ENCODE peak calls at places on chromosomes 11 and 22, in five cellular contexts. O, Q, P, Z and I are unnamed samples.

GRCh38 chr11:67407700-67408163 is 3.8 kb downstream of the TBC1D10C start:
- DNase-seq in Q (no peak), O (no peak), Z (no peak), P (no peak), I (no peak)

GRCh38 chr11:32775908-32776307 is 18.6 kb downstream of the CCDC73 start:
- DNase-seq in Z (no peak), Q (no peak), O (no peak), P (no peak), I (no peak)

GRCh38 chr22:20648306-20648903 is 125.5 kb upstream of the SERPIND1 start:
- DNase-seq in P (no peak), Z (no peak), O (no peak), Q (no peak), I (no peak)

GRCh38 chr11:94563848-94564442 is 3.2 kb upstream of the PIWIL4 start:
- DNase-seq in O (no peak), Q (no peak), P (no peak), Z (no peak), I (no peak)

GRCh38 chr22:46619830-46620501 is at the start of gene GRAMD4:
- DNase-seq in Z (no peak), P (no peak), O (no peak), Q (no peak), I (no peak)

GRCh38 chr22:49856343-49856742 is 2.7 kb downstream of the ZBED4 start:
- DNase-seq in Z (no peak), Q (no peak), P (no peak), O (no peak), I (no peak)

GRCh38 chr11:112453601-112454577 is 193.2 kb upstream of the PLET1 start:
- DNase-seq in Q (no peak), Z (no peak), P (peak), O (peak), I (peak)

GRCh38 chr11:74925281-74925680 is 23.6 kb downstream of the XRRA1 start:
- DNase-seq in Q (no peak), O (peak), Z (no peak), P (no peak), I (no peak)

GRCh38 chr11:762421-763072 is 14.7 kb downstream of the GATD1 start:
- DNase-seq in P (peak), Z (no peak), O (peak), Q (no peak), I (no peak)

GRCh38 chr22:42138122-42138770 is 7.6 kb upstream of the CYP2D6 start:
- DNase-seq in Z (no peak), O (no peak), Q (no peak), P (no peak), I (no peak)

GRCh38 chr22:17563936-17564391 is 666 bp downstream of the SLC25A18 start:
- DNase-seq in Q (no peak), P (no peak), O (peak), Z (no peak), I (no peak)

GRCh38 chr11:69460540-69461257 is 20.8 kb upstream of the LINC01488 start:
- DNase-seq in Z (no peak), P (no peak), Q (no peak), O (peak), I (no peak)

GRCh38 chr22:46957521-46957920 is 195.1 kb downstream of the TBC1D22A start:
- DNase-seq in P (no peak), Z (no peak), O (no peak), Q (no peak), I (no peak)

GRCh38 chr22:40878937-40879336 is 17.0 kb upstream of the DNAJB7 start:
- DNase-seq in O (no peak), Q (no peak), P (no peak), Z (no peak), I (no peak)

GRCh38 chr11:95606824-95607223 is 182.8 kb downstream of the FAM76B start:
- DNase-seq in Q (no peak), O (no peak), Z (no peak), P (no peak), I (no peak)

GRCh38 chr11:63508009-63508408 is 2.1 kb downstream of the LGALS12 start:
- DNase-seq in Z (no peak), Q (no peak), O (peak), P (peak), I (peak)
- TF ChIP-seq CTCF in Z (no peak), Q (no peak), O (peak), P (peak), I (peak)

DNA sequence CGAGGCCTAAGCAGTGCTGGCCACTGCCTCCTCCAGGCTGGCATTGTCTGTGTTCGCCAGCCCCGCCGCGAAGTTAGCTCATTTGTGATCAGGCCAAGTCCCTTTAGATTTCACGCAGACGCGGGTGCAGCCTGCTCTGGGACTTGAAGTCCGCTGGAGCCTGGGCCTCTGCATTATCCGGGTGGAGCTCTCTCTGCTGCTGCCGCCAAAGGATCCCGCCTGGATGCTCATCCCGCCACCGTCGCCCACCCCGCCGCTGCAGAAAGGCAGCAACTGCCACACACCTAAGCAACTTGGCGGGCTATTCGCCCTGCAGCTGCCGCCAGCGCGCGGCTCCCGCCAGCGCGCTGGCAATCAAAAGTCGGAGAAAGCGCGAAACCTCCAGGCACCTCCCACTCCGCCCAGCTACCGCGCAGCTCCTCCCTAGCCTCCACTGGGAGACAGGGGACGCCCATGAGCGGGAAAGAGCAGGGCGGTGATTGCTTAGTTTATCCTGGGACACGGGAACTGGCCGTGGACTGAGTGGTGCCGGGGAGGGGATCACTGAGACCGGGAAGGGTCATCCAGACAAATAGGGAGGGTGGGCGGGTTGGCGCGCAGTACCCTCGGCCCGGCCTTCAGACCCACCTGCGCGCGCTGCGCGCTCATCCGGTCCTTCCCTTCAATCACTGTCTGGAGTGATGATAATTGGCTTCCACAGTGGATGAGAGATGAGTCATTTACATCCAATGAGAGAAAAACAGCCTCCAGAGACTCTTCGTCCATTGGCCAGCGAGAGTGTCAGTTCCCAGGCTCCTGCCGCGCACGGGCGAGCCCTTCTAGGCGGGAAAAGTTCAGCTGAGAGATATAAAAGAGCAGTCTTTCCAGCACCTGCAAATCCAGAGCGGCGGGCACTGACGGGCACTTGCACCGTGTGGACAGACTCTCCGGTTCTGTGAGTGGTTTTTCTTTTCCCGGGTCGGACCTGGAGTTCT is at the start of gene FAM111B:
- DNase-seq in P (peak), Q (peak), Z (peak), O (peak), I (peak)
- TF ChIP-seq CTCF in P (peak), Q (no peak), Z (no peak), O (no peak), I (no peak)

DNA sequence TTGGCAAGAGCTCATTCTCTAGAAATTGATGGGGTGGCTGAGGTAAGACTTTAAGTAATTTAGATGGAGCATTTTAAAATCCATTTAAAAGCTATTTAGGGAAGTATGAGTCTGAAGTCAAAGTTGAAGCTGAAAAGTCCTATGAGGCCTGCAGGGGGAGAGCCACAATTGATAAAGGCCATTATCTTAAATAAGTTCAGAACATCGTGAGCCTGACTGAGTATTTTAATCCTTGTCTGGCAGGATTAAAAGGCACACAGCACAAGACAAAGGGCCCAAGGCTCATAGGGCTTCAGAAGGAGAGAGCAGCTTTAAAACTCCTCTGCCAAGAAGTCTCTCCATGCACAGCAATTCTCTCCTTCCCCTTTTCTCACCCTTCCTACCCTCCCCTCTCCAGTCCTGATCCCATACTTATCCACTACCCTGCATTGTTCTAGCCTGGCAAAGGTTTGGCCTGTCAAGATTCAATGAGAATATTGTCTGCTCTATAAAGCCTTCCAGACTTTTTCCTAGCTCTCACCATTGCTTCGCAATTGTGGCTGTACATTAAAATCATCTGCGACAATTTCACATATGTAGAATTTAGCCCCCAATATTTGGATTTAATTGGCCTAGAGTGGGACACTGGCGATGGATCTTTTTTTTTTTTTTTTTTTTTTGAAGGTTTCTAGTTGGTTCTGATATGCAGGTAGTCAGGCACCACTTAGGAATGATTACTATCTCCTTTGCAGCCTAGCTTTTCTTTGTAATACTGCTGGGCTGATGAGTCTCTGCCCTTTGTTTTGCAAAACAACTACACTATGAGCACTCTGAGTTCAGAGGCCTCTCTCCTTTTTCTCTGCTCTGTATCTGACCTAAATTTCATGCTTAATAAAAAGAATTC is 1312.8 kb downstream of the FAM181B start:
- DNase-seq in Q (no peak), O (no peak), Z (no peak), P (no peak), I (no peak)
- TF ChIP-seq CTCF in Q (no peak), O (no peak), Z (no peak), P (peak), I (no peak)

DNA sequence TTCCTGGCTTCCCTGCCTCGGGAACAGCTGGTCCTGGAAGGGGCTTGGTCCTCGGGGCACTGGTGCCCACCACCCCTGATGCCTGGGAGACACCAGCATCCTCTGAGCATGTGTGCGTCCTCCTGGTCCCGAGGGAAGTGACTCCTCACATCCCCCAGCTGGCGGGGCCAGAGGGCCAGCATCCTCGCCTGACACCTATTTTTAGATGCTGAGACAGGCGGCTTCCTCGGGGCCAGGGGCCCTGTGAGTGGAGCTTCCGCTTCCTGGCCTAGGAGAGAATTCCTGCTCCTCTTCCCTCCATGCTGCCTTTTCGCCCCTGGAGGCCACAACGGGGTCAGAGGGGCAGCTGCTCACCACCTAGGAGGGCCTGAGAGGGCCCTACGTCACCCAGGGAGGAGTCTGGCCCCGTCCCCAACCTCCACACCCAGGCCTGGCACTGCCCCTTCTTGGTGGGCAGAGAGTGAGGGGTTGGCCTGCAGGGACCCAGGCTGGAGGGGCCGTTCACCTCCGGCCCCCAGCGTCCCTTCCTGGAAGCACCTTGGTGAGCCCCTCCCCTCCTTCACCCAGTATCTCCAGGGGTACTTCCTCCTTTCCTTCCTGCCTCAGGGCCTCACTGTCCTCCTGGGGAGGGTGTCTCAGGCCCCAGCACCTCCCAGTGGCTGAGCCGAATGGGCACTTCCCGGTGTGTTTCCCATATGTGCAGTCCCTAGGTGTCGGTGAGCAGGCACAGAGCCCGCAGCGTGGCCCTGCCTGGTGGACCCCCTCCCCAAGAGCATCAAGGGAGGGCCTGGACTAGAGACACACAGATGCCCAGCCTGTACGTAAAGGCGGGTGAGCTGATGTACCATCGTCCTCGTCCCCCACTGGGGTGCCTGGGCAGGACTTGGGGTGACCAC is 6.1 kb downstream of the CD81 start:
- DNase-seq in Q (no peak), O (peak), Z (peak), P (peak), I (no peak)
- TF ChIP-seq CTCF in Q (no peak), O (peak), Z (no peak), P (no peak), I (no peak)

GRCh38 chr22:24992946-24993345 is 40.4 kb downstream of the KIAA1671 start:
- DNase-seq in P (no peak), Z (no peak), Q (no peak), O (no peak), I (no peak)

GRCh38 chr22:24996420-24996952 is 44.0 kb downstream of the KIAA1671 start:
- DNase-seq in Z (no peak), Q (no peak), P (no peak), O (no peak), I (peak)

GRCh38 chr22:24995649-24996180 is 43.2 kb downstream of the KIAA1671 start:
- DNase-seq in Z (no peak), O (no peak), P (no peak), Q (no peak), I (no peak)

GRCh38 chr22:24997023-24997422 is 44.5 kb downstream of the KIAA1671 start:
- DNase-seq in Z (no peak), O (no peak), P (no peak), Q (no peak), I (no peak)

GRCh38 chr22:24994070-24994763 is 41.7 kb downstream of the KIAA1671 start:
- DNase-seq in O (peak), P (no peak), Z (no peak), Q (no peak), I (no peak)
- TF ChIP-seq CTCF in O (no peak), P (no peak), Z (no peak), Q (no peak), I (no peak)

GRCh38 chr11:65321828-65322495 is 7.3 kb downstream of the CDC42EP2 start:
- DNase-seq in Z (no peak), P (no peak), O (no peak), Q (no peak), I (peak)

GRCh38 chr11:65321076-65321475 is 6.4 kb downstream of the CDC42EP2 start:
- DNase-seq in P (no peak), Q (no peak), Z (no peak), O (no peak), I (no peak)

GRCh38 chr11:65316979-65317786 is 2.5 kb downstream of the CDC42EP2 start:
- DNase-seq in Z (peak), Q (no peak), P (no peak), O (peak), I (peak)

GRCh38 chr11:65323813-65324212 is 9.1 kb downstream of the CDC42EP2 start:
- DNase-seq in Q (no peak), O (no peak), Z (no peak), P (no peak), I (no peak)

GRCh38 chr11:65320386-65321075 is 5.9 kb downstream of the CDC42EP2 start:
- DNase-seq in Z (no peak), O (no peak), Q (no peak), P (no peak), I (no peak)
- TF ChIP-seq CTCF in Z (no peak), O (no peak), Q (no peak), P (no peak), I (no peak)

GRCh38 chr11:23112987-23113886 is 253.0 kb upstream of the CCDC179 start:
- DNase-seq in Q (no peak), O (peak), P (peak), Z (no peak), I (peak)

GRCh38 chr11:23112390-23112789 is 252.1 kb upstream of the CCDC179 start:
- DNase-seq in Z (no peak), P (no peak), O (no peak), Q (no peak), I (no peak)

DNA sequence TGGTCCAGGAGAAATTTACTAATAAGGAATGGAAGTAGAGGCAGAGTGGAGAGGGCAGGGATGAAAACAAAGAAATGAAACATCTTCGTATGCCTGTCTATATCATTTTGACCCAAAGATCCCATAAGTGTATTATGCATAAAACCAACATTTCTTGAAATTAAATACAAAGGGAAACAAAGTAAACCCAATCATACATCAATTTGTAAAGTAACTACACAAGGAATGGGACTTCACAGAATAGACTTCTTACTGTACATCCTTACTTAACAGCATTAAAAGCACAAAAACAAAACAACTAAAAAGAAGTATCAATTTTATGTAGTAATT is 253.6 kb upstream of the CCDC179 start:
- DNase-seq in P (no peak), O (no peak), Z (no peak), Q (no peak), I (no peak)
- TF ChIP-seq CTCF in P (peak), O (peak), Z (no peak), Q (no peak), I (peak)

DNA sequence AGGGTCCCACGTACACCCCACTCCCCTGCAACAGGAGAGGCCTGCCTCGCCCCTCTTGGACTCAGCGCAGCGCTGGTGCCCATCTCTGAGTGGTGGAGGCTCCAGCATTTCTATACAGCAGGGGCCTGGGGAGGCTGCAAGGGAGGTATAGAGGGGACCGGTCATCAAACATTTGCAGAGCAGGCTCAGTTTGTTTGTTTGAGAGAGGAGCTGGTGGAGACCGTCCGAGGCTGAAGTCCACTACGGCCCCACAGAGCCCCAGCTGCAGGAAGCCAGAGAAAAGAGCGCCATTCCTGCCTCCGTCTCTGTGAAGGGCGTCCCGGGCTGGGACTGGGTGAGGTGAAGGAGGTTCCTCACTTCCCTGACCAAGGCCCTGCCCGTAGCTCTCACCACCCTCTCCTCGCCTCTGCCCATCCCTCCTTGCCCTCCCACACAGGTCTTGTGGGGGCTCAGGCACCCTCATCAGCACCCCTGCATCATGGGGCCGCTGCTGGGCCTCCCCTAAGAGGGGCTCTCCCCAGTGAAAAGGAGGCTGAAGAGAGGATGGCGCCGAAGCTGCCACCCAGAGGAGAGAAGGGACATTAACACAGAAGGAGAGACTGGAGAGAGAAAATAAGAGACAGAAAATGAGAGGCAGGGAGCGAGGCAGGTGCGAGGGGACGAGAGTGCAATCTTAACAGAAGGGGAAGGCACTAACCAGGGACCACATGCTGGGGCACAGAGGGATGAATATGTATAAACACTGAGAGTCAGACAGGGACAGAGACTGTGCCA is 24.6 kb downstream of the RPUSD4 start:
- DNase-seq in Z (no peak), Q (no peak), O (no peak), P (no peak), I (no peak)
- TF ChIP-seq CTCF in Z (no peak), Q (no peak), O (peak), P (peak), I (no peak)